ENCODE peak calls at places on chromosomes 7 and 10, in five cellular contexts. O is hepatocyte, Q is transverse colon, K is choroid plexus epithelial cell, E is neural progenitor cell. M is an unnamed sample.
A peak's percentile ranks its signal among the peaks of the same experiment; 100 is the strongest.

GRCh38 chr10:107894521-107894920 is 730.0 kb upstream of the SORCS1 start:
- DNase-seq in O (no peak), Q (no peak), K (no peak), E (no peak), M (no peak)

GRCh38 chr7:105691692-105692564 is 110.6 kb upstream of the EFCAB10 start:
- DNase-seq in O (peak; percentile 75), Q (peak; percentile 62), K (peak; percentile 95), E (peak; percentile 41), M (peak; percentile 88)

GRCh38 chr10:71927669-71928592 is 36.3 kb upstream of the CHST3 start:
- DNase-seq in O (no peak), Q (no peak), K (peak; percentile 61), E (no peak), M (peak; percentile 38)

GRCh38 chr7:158975526-158976467 is 119.4 kb downstream of the DYNC2I1 start:
- DNase-seq in O (no peak), Q (peak; percentile 51), K (no peak), E (peak; percentile 63), M (peak; percentile 8)

GRCh38 chr7:31107106-31108090 is 55.3 kb downstream of the ADCYAP1R1 start:
- DNase-seq in O (no peak), Q (no peak), K (no peak), E (no peak), M (no peak)

GRCh38 chr7:105830405-105831218 is 45.8 kb downstream of the ATXN7L1 start:
- DNase-seq in O (peak; percentile 47), Q (no peak), K (peak; percentile 95), E (no peak), M (peak; percentile 98)

GRCh38 chr7:11540271-11540761 is 291.7 kb downstream of the THSD7A start:
- DNase-seq in O (peak; percentile 35), Q (no peak), K (peak; percentile 77), E (no peak), M (peak; percentile 93)

GRCh38 chr7:1218541-1219165 is 14.0 kb upstream of the UNCX start:
- DNase-seq in O (peak; percentile 3), Q (no peak), K (no peak), E (peak; percentile 19), M (no peak)

GRCh38 chr7:73547841-73548240 is 9.6 kb downstream of the BCL7B start:
- DNase-seq in O (no peak), Q (no peak), K (no peak), E (no peak), M (no peak)

GRCh38 chr7:108613147-108613948 is 43.7 kb downstream of the DNAJB9 start:
- DNase-seq in O (peak; percentile 71), Q (no peak), K (peak; percentile 65), E (peak; percentile 62), M (peak; percentile 49)

GRCh38 chr7:134514663-134515062 is 12.7 kb upstream of the AKR1B10 start:
- DNase-seq in O (peak; percentile 84), Q (peak; percentile 12), K (peak; percentile 89), E (peak; percentile 81), M (peak; percentile 85)

GRCh38 chr10:86642499-86642898 is 11.8 kb upstream of the OPN4 start:
- DNase-seq in O (no peak), Q (no peak), K (no peak), E (no peak), M (peak; percentile 53)

GRCh38 chr7:154644366-154644765 is 358.6 kb downstream of the PAXIP1 start:
- DNase-seq in O (no peak), Q (no peak), K (no peak), E (no peak), M (no peak)

GRCh38 chr10:97896756-97897155 is 47.1 kb downstream of the GOLGA7B start:
- DNase-seq in O (no peak), Q (no peak), K (no peak), E (no peak), M (no peak)

GRCh38 chr7:127231415-127231814 is 21.3 kb downstream of the GRM8 start:
- DNase-seq in O (no peak), Q (no peak), K (no peak), E (no peak), M (no peak)

GRCh38 chr7:2198760-2199159 is 34.0 kb downstream of the MAD1L1 start:
- DNase-seq in O (no peak), Q (no peak), K (no peak), E (no peak), M (no peak)

GRCh38 chr7:134545379-134545778 is 3.5 kb upstream of the AKR1B15 start:
- DNase-seq in O (no peak), Q (no peak), K (no peak), E (no peak), M (no peak)

GRCh38 chr7:80772347-80773101 is 134.1 kb downstream of the CD36 start:
- DNase-seq in O (no peak), Q (no peak), K (no peak), E (no peak), M (no peak)

GRCh38 chr10:30228638-30229037 is 120.4 kb downstream of the MTPAP start:
- DNase-seq in O (no peak), Q (no peak), K (no peak), E (no peak), M (no peak)

GRCh38 chr7:2012981-2013380 is 219.8 kb downstream of the MAD1L1 start:
- DNase-seq in O (peak; percentile 58), Q (no peak), K (peak; percentile 71), E (no peak), M (peak; percentile 35)

GRCh38 chr10:75137533-75138438 is 26.3 kb downstream of the SAMD8 start:
- DNase-seq in O (peak; percentile 17), Q (no peak), K (peak; percentile 37), E (no peak), M (peak; percentile 85)

GRCh38 chr7:35975851-35976454 is 175.1 kb downstream of the SEPTIN7 start:
- DNase-seq in O (peak; percentile 86), Q (peak; percentile 31), K (peak; percentile 91), E (peak; percentile 80), M (peak; percentile 79)

GRCh38 chr10:79084012-79084971 is 15.5 kb downstream of the ZMIZ1 start:
- DNase-seq in O (peak; percentile 82), Q (peak; percentile 91), K (peak; percentile 91), E (no peak), M (peak; percentile 85)

GRCh38 chr7:12490105-12490688 is 80.3 kb upstream of the SCIN start:
- DNase-seq in O (peak; percentile 44), Q (no peak), K (peak; percentile 51), E (peak; percentile 43), M (peak; percentile 50)

GRCh38 chr7:51233375-51233774 is 83.2 kb downstream of the COBL start:
- DNase-seq in O (no peak), Q (no peak), K (no peak), E (peak; percentile 53), M (no peak)

GRCh38 chr10:132199854-132200311 is 13.1 kb downstream of the DPYSL4 start:
- DNase-seq in O (no peak), Q (no peak), K (no peak), E (no peak), M (no peak)

GRCh38 chr7:98210513-98211220 is 572 bp upstream of the BHLHA15 start:
- DNase-seq in O (peak; percentile 40), Q (peak; percentile 24), K (peak; percentile 10), E (peak; percentile 72), M (no peak)

GRCh38 chr10:29324220-29324831 is 35.5 kb downstream of the LYZL1 start:
- DNase-seq in O (no peak), Q (no peak), K (no peak), E (no peak), M (no peak)

DNA sequence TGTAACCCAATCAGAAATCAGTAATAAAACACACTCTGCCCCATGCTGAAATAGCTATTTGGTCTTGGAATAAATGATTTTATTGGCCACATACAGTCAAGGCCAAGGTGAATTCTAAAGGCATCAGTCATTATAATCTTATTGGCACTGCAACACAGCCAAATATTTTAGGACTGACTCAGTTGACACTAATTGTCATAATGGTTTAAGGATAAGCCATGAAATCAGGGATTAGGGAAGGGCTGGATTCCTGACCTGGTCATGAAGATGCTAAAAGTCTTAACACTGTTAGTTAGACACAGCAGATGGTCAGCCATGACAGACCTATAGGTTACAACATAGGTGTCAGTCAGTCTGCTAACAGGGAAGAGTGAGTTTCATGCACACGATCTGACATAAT is 330.3 kb upstream of the NPSR1 start:
- DNase-seq in O (no peak), Q (no peak), K (no peak), E (no peak), M (peak; percentile 6)
- H3K4me3 ChIP-seq in O (no peak overlapping the region), Q (no peak overlapping the region), K (no peak overlapping the region), E (no peak overlapping the region), M (no peak overlapping the region)

DNA sequence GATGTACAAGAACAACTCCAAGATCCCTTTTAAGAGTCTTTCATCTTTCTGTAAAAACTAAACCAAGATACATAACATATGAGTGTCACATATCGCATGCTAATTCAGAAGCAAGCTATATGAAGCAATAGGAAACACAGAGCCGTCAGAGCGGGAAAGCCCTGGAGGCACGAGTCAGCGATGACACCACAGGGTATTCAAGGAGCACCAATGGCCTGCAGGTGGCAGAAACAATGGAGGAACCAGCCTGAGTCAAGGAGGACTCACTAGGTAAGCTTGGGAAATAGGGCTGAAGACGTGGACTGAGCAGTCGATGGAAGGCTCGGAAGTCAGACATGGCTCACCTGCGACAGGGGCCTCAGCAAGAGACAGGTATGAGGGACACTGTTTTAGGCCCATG is 214.4 kb downstream of the FAM107B start:
- DNase-seq in O (no peak), Q (no peak), K (peak; percentile 31), E (peak; percentile 56), M (peak; percentile 68)
- TF ChIP-seq CTCF in O (no peak), Q (no peak), K (peak; percentile 14), E (peak; percentile 49), M (no peak)

GRCh38 chr7:7770228-7770627 is 51.8 kb upstream of the RPA3 start:
- DNase-seq in O (no peak), Q (no peak), K (peak; percentile 69), E (no peak), M (no peak)

GRCh38 chr7:7771452-7771851 is 53.0 kb upstream of the RPA3 start:
- DNase-seq in O (no peak), Q (no peak), K (peak; percentile 16), E (no peak), M (no peak)

GRCh38 chr7:7773334-7774308 is 55.2 kb upstream of the RPA3 start:
- DNase-seq in O (no peak), Q (no peak), K (no peak), E (no peak), M (no peak)

GRCh38 chr7:7769712-7770111 is 51.3 kb upstream of the RPA3 start:
- DNase-seq in O (no peak), Q (no peak), K (no peak), E (no peak), M (no peak)

GRCh38 chr7:7772385-7772784 is 54.0 kb upstream of the RPA3 start:
- DNase-seq in O (no peak), Q (no peak), K (peak; percentile 56), E (no peak), M (no peak)
- H3K4me3 ChIP-seq in O (no peak overlapping the region), Q (no peak overlapping the region), K (peak overlapping the region; percentile 16), E (no peak overlapping the region), M (no peak overlapping the region)

DNA sequence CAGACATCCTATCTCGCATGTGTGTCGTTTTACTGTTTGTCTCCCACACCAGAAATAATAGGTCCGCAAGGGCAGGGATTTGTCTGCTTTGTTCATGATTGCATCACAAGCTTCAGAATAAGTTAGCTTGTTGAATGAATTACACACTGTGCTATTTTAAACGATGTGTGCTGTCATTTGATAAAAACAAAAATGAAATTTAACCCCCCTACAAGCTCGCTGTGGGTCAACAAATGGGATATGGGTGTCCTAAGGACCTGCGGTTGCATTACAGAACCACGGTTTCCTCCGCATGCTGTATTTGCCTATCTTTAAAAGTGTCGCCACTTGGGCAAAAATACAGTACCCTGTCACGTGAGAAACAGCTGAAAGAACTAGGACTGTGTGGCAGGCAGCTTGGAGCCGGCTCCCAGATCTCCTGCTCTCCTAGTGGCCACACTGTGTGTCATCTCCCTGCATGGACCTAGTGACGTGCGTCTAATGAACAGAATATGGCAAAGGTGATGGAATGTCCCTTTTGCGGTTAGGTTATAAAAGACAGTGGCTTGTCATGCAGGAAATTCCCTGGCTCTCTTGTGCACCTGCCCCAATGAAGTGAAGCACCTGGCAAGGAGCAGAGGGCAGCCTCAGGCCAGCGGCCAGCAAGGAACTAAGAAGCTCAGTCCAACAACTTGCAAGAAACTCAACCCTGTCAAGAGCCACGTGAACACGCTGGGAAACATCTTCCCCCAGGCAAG is 32.9 kb upstream of the CRYGN start:
- DNase-seq in O (no peak), Q (peak; percentile 33), K (peak; percentile 57), E (no peak), M (no peak)
- TF ChIP-seq CTCF in O (no peak), Q (no peak), K (no peak), E (no peak), M (no peak)